ENCODE peak calls at places on chromosomes 13 and 19, in seven cellular contexts. One of them, this sample, is unnamed.

GRCh38 chr13:113337556-113337955 is 26.4 kb downstream of the GRTP1 start:
- DNase-seq in neuronal stem cell: no peak
- DNase-seq in IMR-90: no peak
- DNase-seq in mesenchymal stem cell: no peak
- DNase-seq in H9: peak; percentile 88
- DNase-seq in H1: peak; percentile 72
- DNase-seq in trophoblast cell: no peak
- DNase-seq in this sample: peak; percentile 43

GRCh38 chr19:56348289-56348877 is 33.7 kb upstream of the ZSCAN5A start:
- DNase-seq in neuronal stem cell: no peak
- DNase-seq in IMR-90: no peak
- DNase-seq in mesenchymal stem cell: peak; percentile 7
- DNase-seq in H9: no peak
- DNase-seq in H1: peak; percentile 46
- DNase-seq in trophoblast cell: peak; percentile 0
- DNase-seq in this sample: peak; percentile 50

GRCh38 chr19:12325690-12326089 is 7.7 kb downstream of the ZNF563 start:
- DNase-seq in neuronal stem cell: no peak
- DNase-seq in IMR-90: no peak
- DNase-seq in mesenchymal stem cell: no peak
- DNase-seq in H9: no peak
- DNase-seq in H1: no peak
- DNase-seq in trophoblast cell: no peak
- DNase-seq in this sample: no peak

GRCh38 chr13:30266751-30267150 is 40.6 kb downstream of the KATNAL1 start:
- DNase-seq in neuronal stem cell: no peak
- DNase-seq in IMR-90: no peak
- DNase-seq in mesenchymal stem cell: no peak
- DNase-seq in H9: no peak
- DNase-seq in H1: no peak
- DNase-seq in trophoblast cell: no peak
- DNase-seq in this sample: no peak

GRCh38 chr13:104949840-104950805 is 1585.3 kb downstream of the EFNB2 start:
- DNase-seq in neuronal stem cell: no peak
- DNase-seq in IMR-90: no peak
- DNase-seq in mesenchymal stem cell: peak; percentile 2
- DNase-seq in H9: no peak
- DNase-seq in H1: no peak
- DNase-seq in trophoblast cell: no peak
- DNase-seq in this sample: no peak

GRCh38 chr19:18419195-18419698 is at the start of gene SSBP4:
- DNase-seq in neuronal stem cell: peak; percentile 76
- DNase-seq in IMR-90: peak; percentile 70
- DNase-seq in mesenchymal stem cell: peak; percentile 82
- DNase-seq in H9: no peak
- DNase-seq in H1: peak; percentile 87
- DNase-seq in trophoblast cell: peak; percentile 55
- DNase-seq in this sample: peak; percentile 86

GRCh38 chr13:97142452-97142851 is 79.7 kb upstream of the MBNL2 start:
- DNase-seq in neuronal stem cell: no peak
- DNase-seq in IMR-90: no peak
- DNase-seq in mesenchymal stem cell: peak; percentile 66
- DNase-seq in H9: peak; percentile 52
- DNase-seq in H1: no peak
- DNase-seq in trophoblast cell: peak; percentile 63
- DNase-seq in this sample: peak; percentile 77

GRCh38 chr13:39105110-39105509 is 66.9 kb downstream of the NHLRC3 start:
- DNase-seq in neuronal stem cell: no peak
- DNase-seq in IMR-90: no peak
- DNase-seq in mesenchymal stem cell: no peak
- DNase-seq in H9: no peak
- DNase-seq in H1: no peak
- DNase-seq in trophoblast cell: no peak
- DNase-seq in this sample: no peak

GRCh38 chr13:45048890-45049407 is 59.6 kb downstream of the GPALPP1 start:
- DNase-seq in neuronal stem cell: no peak
- DNase-seq in IMR-90: no peak
- DNase-seq in mesenchymal stem cell: no peak
- DNase-seq in H9: no peak
- DNase-seq in H1: no peak
- DNase-seq in trophoblast cell: no peak
- DNase-seq in this sample: peak; percentile 70

GRCh38 chr19:56622374-56622773 is 20.6 kb upstream of the SMIM17 start:
- DNase-seq in neuronal stem cell: no peak
- DNase-seq in IMR-90: no peak
- DNase-seq in mesenchymal stem cell: no peak
- DNase-seq in H9: no peak
- DNase-seq in H1: no peak
- DNase-seq in trophoblast cell: no peak
- DNase-seq in this sample: no peak

GRCh38 chr19:17107546-17108452 is 32.2 kb downstream of the MYO9B start:
- DNase-seq in neuronal stem cell: no peak
- DNase-seq in IMR-90: peak; percentile 98
- DNase-seq in mesenchymal stem cell: peak; percentile 98
- DNase-seq in H9: no peak
- DNase-seq in H1: no peak
- DNase-seq in trophoblast cell: peak; percentile 89
- DNase-seq in this sample: peak; percentile 59

GRCh38 chr13:110216006-110216402 is 91.0 kb downstream of the COL4A1 start:
- DNase-seq in neuronal stem cell: no peak
- DNase-seq in IMR-90: no peak
- DNase-seq in mesenchymal stem cell: peak; percentile 58
- DNase-seq in H9: no peak
- DNase-seq in H1: no peak
- DNase-seq in trophoblast cell: no peak
- DNase-seq in this sample: no peak

GRCh38 chr13:21616880-21617279 is 12.9 kb upstream of the MICU2 start:
- DNase-seq in neuronal stem cell: no peak
- DNase-seq in IMR-90: no peak
- DNase-seq in mesenchymal stem cell: no peak
- DNase-seq in H9: no peak
- DNase-seq in H1: no peak
- DNase-seq in trophoblast cell: no peak
- DNase-seq in this sample: no peak

GRCh38 chr13:42997381-42997780 is 5.3 kb upstream of the EPSTI1 start:
- DNase-seq in neuronal stem cell: no peak
- DNase-seq in IMR-90: peak; percentile 40
- DNase-seq in mesenchymal stem cell: peak; percentile 43
- DNase-seq in H9: no peak
- DNase-seq in H1: no peak
- DNase-seq in trophoblast cell: no peak
- DNase-seq in this sample: no peak
- H4K8ac ChIP-seq in neuronal stem cell: no peak overlapping the region
- H4K8ac ChIP-seq in IMR-90: peak overlapping the region; percentile 65
- H4K8ac ChIP-seq in mesenchymal stem cell: no peak overlapping the region
- H4K8ac ChIP-seq in H9: no peak overlapping the region
- H4K8ac ChIP-seq in H1: no peak overlapping the region
- H4K8ac ChIP-seq in trophoblast cell: no peak overlapping the region
- H4K8ac ChIP-seq in this sample: no peak overlapping the region

DNA sequence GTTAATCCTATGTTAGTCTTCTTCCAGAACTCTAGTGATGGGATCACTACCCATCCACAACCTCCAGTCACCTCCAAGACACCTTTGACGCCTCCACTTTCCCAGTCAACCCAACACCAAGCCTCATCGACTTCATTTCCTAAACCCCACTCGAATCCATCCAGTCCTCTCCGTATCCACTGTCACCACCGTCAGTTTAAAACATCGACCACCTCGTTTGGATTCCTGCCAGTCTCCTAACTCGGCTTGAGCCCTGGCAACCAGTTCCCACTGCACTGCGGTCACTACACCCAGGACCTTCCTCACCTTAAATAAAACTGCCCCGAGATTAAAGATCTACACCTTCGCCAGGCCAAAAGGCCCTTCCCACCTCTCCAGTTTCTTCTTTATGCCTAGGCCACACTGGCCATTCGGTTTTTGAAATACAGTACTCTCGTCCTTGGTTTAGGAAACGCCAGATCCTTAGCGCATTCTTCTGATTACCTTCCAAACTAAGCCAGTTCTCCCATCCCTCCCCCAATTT is 1.2 kb downstream of the MTIF3 start:
- DNase-seq in neuronal stem cell: no peak
- DNase-seq in IMR-90: no peak
- DNase-seq in mesenchymal stem cell: no peak
- DNase-seq in H9: no peak
- DNase-seq in H1: no peak
- DNase-seq in trophoblast cell: no peak
- DNase-seq in this sample: no peak
- H4K8ac ChIP-seq in neuronal stem cell: no peak overlapping the region
- H4K8ac ChIP-seq in IMR-90: peak overlapping the region; percentile 94
- H4K8ac ChIP-seq in mesenchymal stem cell: peak overlapping the region; percentile 81
- H4K8ac ChIP-seq in H9: no peak overlapping the region
- H4K8ac ChIP-seq in H1: no peak overlapping the region
- H4K8ac ChIP-seq in trophoblast cell: peak overlapping the region; percentile 11
- H4K8ac ChIP-seq in this sample: no peak overlapping the region

GRCh38 chr19:34355201-34355600 is 9.8 kb upstream of the GPI start:
- DNase-seq in neuronal stem cell: no peak
- DNase-seq in IMR-90: no peak
- DNase-seq in mesenchymal stem cell: no peak
- DNase-seq in H9: no peak
- DNase-seq in H1: no peak
- DNase-seq in trophoblast cell: no peak
- DNase-seq in this sample: no peak
- H4K8ac ChIP-seq in neuronal stem cell: no peak overlapping the region
- H4K8ac ChIP-seq in IMR-90: no peak overlapping the region
- H4K8ac ChIP-seq in mesenchymal stem cell: no peak overlapping the region
- H4K8ac ChIP-seq in H9: no peak overlapping the region
- H4K8ac ChIP-seq in H1: no peak overlapping the region
- H4K8ac ChIP-seq in trophoblast cell: no peak overlapping the region
- H4K8ac ChIP-seq in this sample: no peak overlapping the region

GRCh38 chr13:48278806-48279205 is 24.7 kb upstream of the RB1 start:
- DNase-seq in neuronal stem cell: no peak
- DNase-seq in IMR-90: no peak
- DNase-seq in mesenchymal stem cell: no peak
- DNase-seq in H9: no peak
- DNase-seq in H1: no peak
- DNase-seq in trophoblast cell: no peak
- DNase-seq in this sample: no peak
- H4K8ac ChIP-seq in neuronal stem cell: no peak overlapping the region
- H4K8ac ChIP-seq in IMR-90: no peak overlapping the region
- H4K8ac ChIP-seq in mesenchymal stem cell: no peak overlapping the region
- H4K8ac ChIP-seq in H9: no peak overlapping the region
- H4K8ac ChIP-seq in H1: no peak overlapping the region
- H4K8ac ChIP-seq in trophoblast cell: no peak overlapping the region
- H4K8ac ChIP-seq in this sample: no peak overlapping the region

GRCh38 chr19:3586707-3587346 is 1.5 kb downstream of the GIPC3 start:
- DNase-seq in neuronal stem cell: no peak
- DNase-seq in IMR-90: no peak
- DNase-seq in mesenchymal stem cell: no peak
- DNase-seq in H9: no peak
- DNase-seq in H1: no peak
- DNase-seq in trophoblast cell: no peak
- DNase-seq in this sample: no peak

GRCh38 chr19:3586124-3586626 is 897 bp downstream of the GIPC3 start:
- DNase-seq in neuronal stem cell: no peak
- DNase-seq in IMR-90: no peak
- DNase-seq in mesenchymal stem cell: no peak
- DNase-seq in H9: peak; percentile 65
- DNase-seq in H1: peak; percentile 89
- DNase-seq in trophoblast cell: no peak
- DNase-seq in this sample: no peak

GRCh38 chr19:3589439-3589838 is 4.2 kb downstream of the GIPC3 start:
- DNase-seq in neuronal stem cell: no peak
- DNase-seq in IMR-90: no peak
- DNase-seq in mesenchymal stem cell: no peak
- DNase-seq in H9: no peak
- DNase-seq in H1: no peak
- DNase-seq in trophoblast cell: no peak
- DNase-seq in this sample: no peak

GRCh38 chr19:3589949-3590348 is 4.7 kb downstream of the GIPC3 start:
- DNase-seq in neuronal stem cell: no peak
- DNase-seq in IMR-90: no peak
- DNase-seq in mesenchymal stem cell: no peak
- DNase-seq in H9: no peak
- DNase-seq in H1: no peak
- DNase-seq in trophoblast cell: no peak
- DNase-seq in this sample: no peak

DNA sequence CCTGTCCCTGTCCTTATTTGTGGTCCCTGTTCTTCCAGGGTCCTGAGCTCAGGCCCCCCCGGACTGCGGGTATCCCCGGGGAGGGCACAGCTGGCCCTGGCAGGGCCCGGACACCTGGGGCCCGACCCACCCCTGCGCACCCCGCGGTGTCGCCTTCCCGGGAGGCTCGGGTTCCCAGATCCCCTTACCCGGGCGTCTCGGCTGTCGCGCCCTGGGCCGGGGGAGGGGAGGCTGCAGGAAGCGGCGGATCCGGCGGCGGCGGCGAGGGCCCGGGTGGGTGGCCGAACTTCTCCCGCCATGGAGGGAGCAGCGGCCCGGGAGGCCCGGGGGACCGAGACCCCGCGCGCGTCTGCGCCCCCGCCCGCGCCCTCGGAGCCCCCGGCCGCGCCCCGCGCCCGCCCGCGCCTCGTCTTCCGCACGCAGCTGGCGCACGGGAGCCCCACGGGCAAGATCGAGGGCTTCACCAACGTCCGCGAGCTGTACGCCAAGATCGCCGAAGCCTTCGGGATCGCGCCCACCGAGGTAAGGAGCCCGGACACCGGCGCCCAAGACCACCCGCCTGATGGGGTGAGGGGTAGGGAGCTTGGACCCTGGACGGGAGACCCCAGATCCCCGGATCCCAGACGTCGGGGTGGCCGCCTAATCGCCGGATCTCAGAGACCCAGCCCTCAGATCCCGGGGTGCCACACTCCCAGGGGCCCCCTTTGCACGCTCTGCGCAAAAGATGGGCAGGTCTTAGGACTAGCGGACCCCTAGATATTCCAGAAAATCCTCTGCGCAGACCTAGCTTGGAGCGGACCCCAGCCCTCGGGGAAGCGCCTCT is at the start of gene GIPC3:
- DNase-seq in neuronal stem cell: no peak
- DNase-seq in IMR-90: no peak
- DNase-seq in mesenchymal stem cell: no peak
- DNase-seq in H9: no peak
- DNase-seq in H1: peak; percentile 70
- DNase-seq in trophoblast cell: no peak
- DNase-seq in this sample: no peak
- H4K8ac ChIP-seq in neuronal stem cell: no peak within 1 kb of the TSS
- H4K8ac ChIP-seq in IMR-90: peak within 1 kb of the TSS; percentile 16
- H4K8ac ChIP-seq in mesenchymal stem cell: peak within 1 kb of the TSS; percentile 93
- H4K8ac ChIP-seq in H9: no peak within 1 kb of the TSS
- H4K8ac ChIP-seq in H1: peak within 1 kb of the TSS; percentile 68
- H4K8ac ChIP-seq in trophoblast cell: peak within 1 kb of the TSS; percentile 36
- H4K8ac ChIP-seq in this sample: no peak within 1 kb of the TSS

GRCh38 chr13:29103036-29103800 is 283.1 kb downstream of the MTUS2 start:
- DNase-seq in neuronal stem cell: no peak
- DNase-seq in IMR-90: no peak
- DNase-seq in mesenchymal stem cell: no peak
- DNase-seq in H9: no peak
- DNase-seq in H1: no peak
- DNase-seq in trophoblast cell: peak; percentile 74
- DNase-seq in this sample: no peak
- H4K8ac ChIP-seq in neuronal stem cell: no peak overlapping the region
- H4K8ac ChIP-seq in IMR-90: no peak overlapping the region
- H4K8ac ChIP-seq in mesenchymal stem cell: no peak overlapping the region
- H4K8ac ChIP-seq in H9: no peak overlapping the region
- H4K8ac ChIP-seq in H1: no peak overlapping the region
- H4K8ac ChIP-seq in trophoblast cell: no peak overlapping the region
- H4K8ac ChIP-seq in this sample: no peak overlapping the region